ENCODE peak calls at places on chromosomes 13 and 19, in seven cellular contexts. F is cardiac muscle cell, A is OCI-LY7, X is Karpas-422, U is neuronal stem cell, K is mesendoderm, T is thoracic aorta. C is an unnamed sample. For H3K4me1 and H3K36me3, the result is how much of the 10 kb centered on the place peaks cover.

GRCh38 chr19:31408460-31409124 is 59.4 kb upstream of the TSHZ3 start:
- DNase-seq in A (no peak), F (no peak), U (no peak), X (no peak), K (peak), T (no peak), C (peak)

GRCh38 chr19:53019684-53020083 is 6.0 kb downstream of the ERVV-1 start:
- DNase-seq in U (no peak), X (peak), A (peak), F (peak), T (no peak), K (peak), C (peak)

GRCh38 chr13:21757721-21758120 is 86.8 kb downstream of the FGF9 start:
- DNase-seq in K (no peak), X (no peak), F (no peak), U (no peak), T (no peak), A (no peak), C (no peak)

GRCh38 chr13:95156208-95156607 is 145.0 kb downstream of the ABCC4 start:
- DNase-seq in X (no peak), F (no peak), T (no peak), U (no peak), K (no peak), A (no peak), C (no peak)

GRCh38 chr19:48510421-48511268 is 990 bp downstream of the LMTK3 start:
- DNase-seq in K (peak), T (no peak), X (peak), U (no peak), A (peak), F (peak), C (no peak)

GRCh38 chr13:113935523-113935922 is 38.4 kb downstream of the C13orf46 start:
- DNase-seq in A (no peak), X (no peak), U (no peak), T (no peak), F (no peak), K (peak), C (no peak)

GRCh38 chr19:7848779-7849457 is 18.9 kb downstream of the EVI5L start:
- DNase-seq in A (no peak), K (no peak), T (no peak), U (no peak), F (no peak), X (no peak), C (no peak)

GRCh38 chr13:110503037-110503901 is 58.3 kb downstream of the RAB20 start:
- DNase-seq in K (no peak), T (no peak), X (peak), F (no peak), A (no peak), U (no peak), C (no peak)

GRCh38 chr19:48169974-48170803 is at the start of the genes LIG1 and ZSWIM9:
- DNase-seq in A (peak), X (peak), U (peak), T (peak), K (peak), F (peak), C (no peak)

GRCh38 chr13:98445340-98446233 is 131.3 kb downstream of the STK24 start:
- DNase-seq in X (peak), T (no peak), U (peak), A (peak), K (peak), F (peak), C (peak)

GRCh38 chr19:46393456-46394397 is 19.6 kb downstream of the CCDC8 start:
- DNase-seq in U (no peak), X (no peak), K (peak), F (no peak), T (no peak), A (no peak), C (no peak)

GRCh38 chr13:98582947-98583346 is 6.0 kb upstream of the STK24 start:
- DNase-seq in K (no peak), A (no peak), F (no peak), U (no peak), T (no peak), X (no peak), C (no peak)

GRCh38 chr19:19098084-19098702 is 34.4 kb downstream of the SLC25A42 start:
- DNase-seq in U (no peak), T (no peak), A (no peak), F (no peak), K (no peak), X (no peak), C (no peak)

GRCh38 chr13:53445682-53446081 is 417.1 kb downstream of the OLFM4 start:
- DNase-seq in K (no peak), T (no peak), U (no peak), F (no peak), A (no peak), X (no peak), C (no peak)

GRCh38 chr19:33290956-33291622 is 11.2 kb downstream of the CEBPA start:
- DNase-seq in T (no peak), F (no peak), K (peak), X (no peak), A (no peak), U (no peak), C (no peak)

GRCh38 chr19:9970481-9970880 is 34.2 kb upstream of the OLFM2 start:
- DNase-seq in A (no peak), U (no peak), K (no peak), T (no peak), F (no peak), X (no peak), C (no peak)

GRCh38 chr19:38316477-38317067 is 825 bp upstream of the YIF1B start:
- DNase-seq in X (no peak), A (no peak), U (no peak), T (no peak), K (no peak), F (no peak), C (no peak)
- H3K4me1 ChIP-seq in X (under half), A (under half), U (under half), T (under half), K (under half), F (under half), C (under half)

GRCh38 chr13:40932252-40932651 is 86.9 kb downstream of the ELF1 start:
- DNase-seq in K (no peak), X (no peak), A (no peak), T (no peak), F (no peak), U (no peak), C (no peak)
- H3K36me3 ChIP-seq in K (under half), X (half or more), A (half or more), T (under half), F (under half), U (under half), C (under half)

GRCh38 chr19:55206664-55207500 is 2.4 kb downstream of the PTPRH start:
- DNase-seq in U (peak), K (peak), X (peak), A (no peak), F (peak), T (no peak), C (no peak)
- H3K27ac ChIP-seq in U (peak), K (no peak), X (no peak), A (no peak), F (no peak), T (no peak), C (no peak)

GRCh38 chr19:1862068-1862423 is 1.3 kb downstream of the KLF16 start:
- DNase-seq in U (no peak), X (no peak), T (no peak), A (no peak), F (no peak), K (no peak), C (no peak)

GRCh38 chr19:1860133-1860775 is 3.1 kb downstream of the KLF16 start:
- DNase-seq in F (peak), U (peak), T (no peak), A (peak), X (peak), K (peak), C (no peak)

GRCh38 chr19:1862424-1863307 is 713 bp downstream of the KLF16 start:
- DNase-seq in U (no peak), K (peak), X (peak), F (peak), T (no peak), A (peak), C (no peak)

GRCh38 chr19:1860821-1861598 is 2.4 kb downstream of the KLF16 start:
- DNase-seq in U (no peak), X (no peak), T (no peak), F (no peak), K (no peak), A (no peak), C (no peak)

DNA sequence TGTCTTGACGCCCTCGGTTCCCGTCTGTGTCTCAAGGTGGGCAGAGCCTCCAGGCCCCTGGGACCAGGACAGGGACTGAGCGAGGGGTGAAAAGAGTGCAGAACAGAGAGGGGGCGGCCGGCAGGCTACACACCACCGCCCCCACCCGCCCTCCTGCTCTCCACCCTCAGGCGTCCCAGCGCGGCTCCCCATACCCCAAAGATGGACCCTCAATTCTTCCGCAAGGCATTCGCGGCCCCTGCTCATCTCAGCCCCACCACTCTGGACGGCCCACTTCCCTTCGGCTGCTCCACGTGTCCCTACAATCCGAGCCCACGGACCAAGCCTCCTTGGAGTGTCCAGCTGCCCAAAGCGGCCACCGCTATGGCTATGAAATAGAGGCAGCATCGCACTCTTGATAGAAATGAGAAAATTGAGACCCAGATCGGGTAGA is 1.8 kb downstream of the KLF16 start:
- DNase-seq in T (no peak), A (no peak), F (no peak), K (no peak), X (peak), U (no peak), C (no peak)
- H3K4me1 ChIP-seq in T (half or more), A (half or more), F (under half), K (under half), X (half or more), U (under half), C (under half)

GRCh38 chr19:15115080-15115479 is 7.9 kb downstream of the SYDE1 start:
- DNase-seq in T (no peak), A (no peak), K (no peak), X (no peak), F (no peak), U (no peak), C (no peak)

GRCh38 chr19:15115762-15116615 is 8.8 kb downstream of the SYDE1 start:
- DNase-seq in T (no peak), K (no peak), F (no peak), X (no peak), A (no peak), U (no peak), C (no peak)

GRCh38 chr19:15112385-15112784 is 5.2 kb downstream of the SYDE1 start:
- DNase-seq in A (peak), T (no peak), X (peak), F (no peak), K (peak), U (no peak), C (no peak)

GRCh38 chr19:15113245-15114152 is 6.3 kb downstream of the SYDE1 start:
- DNase-seq in X (no peak), K (peak), F (no peak), U (no peak), A (no peak), T (no peak), C (peak)

DNA sequence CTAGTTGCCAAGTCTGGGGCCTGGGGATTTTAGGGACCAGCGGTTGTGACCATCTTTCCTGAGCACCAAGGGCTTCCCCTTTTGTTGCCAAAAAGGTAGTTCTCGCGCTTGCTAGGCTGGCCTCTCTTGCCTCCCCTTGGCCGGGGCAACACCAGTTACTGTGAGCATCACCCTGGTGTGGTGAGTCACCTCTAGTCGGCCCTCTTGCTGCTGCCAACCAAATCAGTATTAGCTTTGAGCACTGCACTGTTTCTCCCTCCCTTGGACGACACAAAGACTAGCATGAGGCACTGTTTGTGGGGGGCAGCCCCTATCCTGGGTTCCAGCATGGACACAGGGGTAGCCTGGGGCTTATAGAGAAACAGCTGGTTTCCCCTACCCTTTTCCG is 6.9 kb downstream of the SYDE1 start:
- DNase-seq in A (no peak), U (no peak), K (no peak), F (no peak), T (no peak), X (no peak), C (no peak)
- H3K36me3 ChIP-seq in A (under half), U (half or more), K (under half), F (half or more), T (half or more), X (under half), C (half or more)

DNA sequence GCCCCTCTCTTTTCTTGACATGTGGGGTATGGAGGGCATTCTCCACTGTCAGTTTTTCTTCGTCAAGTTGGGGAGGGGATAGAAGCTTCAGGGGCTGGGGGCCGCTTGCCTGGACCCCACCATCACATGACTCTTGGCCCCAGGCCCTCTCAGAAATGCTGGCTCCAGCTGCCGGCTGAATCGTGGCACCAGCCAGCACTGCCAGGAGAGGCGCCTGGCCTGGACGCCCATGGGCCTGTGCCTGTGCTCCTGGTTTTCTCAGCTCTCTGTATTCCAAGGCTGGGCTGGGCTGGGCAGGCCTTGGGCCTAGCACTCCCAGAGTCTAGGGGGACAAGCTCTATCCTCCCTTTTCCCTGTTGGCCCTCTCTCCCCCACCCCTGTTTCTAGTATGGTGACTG is 38.6 kb downstream of the LYL1 start:
- DNase-seq in K (no peak), A (no peak), T (no peak), U (no peak), F (no peak), X (no peak), C (no peak)
- H3K27ac ChIP-seq in K (no peak), A (no peak), T (peak), U (no peak), F (no peak), X (no peak), C (no peak)

DNA sequence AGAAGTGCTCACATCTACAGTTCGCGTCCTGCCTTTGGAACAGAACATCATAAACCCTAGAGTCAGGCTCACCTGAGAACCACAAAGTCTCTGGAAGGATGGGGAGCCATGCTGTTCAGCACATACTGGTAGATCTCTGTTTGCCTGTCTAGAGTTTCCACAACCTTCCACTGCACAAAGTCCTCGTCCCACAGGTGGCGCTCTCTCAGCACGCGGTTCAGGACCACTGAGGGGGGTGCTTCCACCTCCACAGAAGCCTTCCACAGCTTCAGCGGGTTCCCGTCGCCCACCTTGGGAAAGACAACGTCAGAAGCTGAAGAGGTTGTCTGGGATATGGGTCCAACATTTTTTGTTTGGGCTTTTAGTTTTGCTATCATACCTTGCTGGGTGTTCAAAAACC is 93.6 kb downstream of the KL start:
- DNase-seq in K (peak), T (no peak), F (no peak), A (peak), X (peak), U (no peak), C (no peak)
- H3K4me1 ChIP-seq in K (under half), T (half or more), F (under half), A (under half), X (under half), U (under half), C (under half)

C was measured in iPS DF 6.9.